ENCODE peak calls at places on chromosomes 1 and 21, in seven cellular contexts. One of them, this sample, is unnamed. For H3K9me3 and H3K27me3, the result is how much of the 10 kb centered on the place peaks cover.

GRCh38 chr1:84174051-84174556 is 30.0 kb downstream of the PRKACB start:
- DNase-seq in HAP-1: peak
- DNase-seq in fibroblast of lung: peak
- DNase-seq in AG04450: no peak
- DNase-seq in adrenal gland: no peak
- DNase-seq in lower lobe of right lung: no peak
- DNase-seq in esophagus muscularis mucosa: no peak
- DNase-seq in this sample: no peak

GRCh38 chr1:1325288-1326074 is 879 bp downstream of the CPTP start:
- DNase-seq in HAP-1: no peak
- DNase-seq in fibroblast of lung: no peak
- DNase-seq in AG04450: no peak
- DNase-seq in adrenal gland: peak
- DNase-seq in lower lobe of right lung: no peak
- DNase-seq in esophagus muscularis mucosa: no peak
- DNase-seq in this sample: no peak

GRCh38 chr1:230870916-230871315 is 2.6 kb upstream of the C1orf198 start:
- DNase-seq in HAP-1: no peak
- DNase-seq in fibroblast of lung: no peak
- DNase-seq in AG04450: no peak
- DNase-seq in adrenal gland: no peak
- DNase-seq in lower lobe of right lung: no peak
- DNase-seq in esophagus muscularis mucosa: no peak
- DNase-seq in this sample: no peak

GRCh38 chr1:12132078-12132477 is 34.7 kb upstream of the TNFRSF1B start:
- DNase-seq in HAP-1: no peak
- DNase-seq in fibroblast of lung: peak
- DNase-seq in AG04450: no peak
- DNase-seq in adrenal gland: no peak
- DNase-seq in lower lobe of right lung: no peak
- DNase-seq in esophagus muscularis mucosa: no peak
- DNase-seq in this sample: no peak

GRCh38 chr1:49765034-49765433 is 258.7 kb downstream of the AGBL4 start:
- DNase-seq in HAP-1: no peak
- DNase-seq in fibroblast of lung: no peak
- DNase-seq in AG04450: no peak
- DNase-seq in adrenal gland: no peak
- DNase-seq in lower lobe of right lung: no peak
- DNase-seq in esophagus muscularis mucosa: no peak
- DNase-seq in this sample: no peak

GRCh38 chr1:192575499-192576189 is at the start of gene RGS1:
- DNase-seq in HAP-1: no peak
- DNase-seq in fibroblast of lung: no peak
- DNase-seq in AG04450: no peak
- DNase-seq in adrenal gland: no peak
- DNase-seq in lower lobe of right lung: peak
- DNase-seq in esophagus muscularis mucosa: no peak
- DNase-seq in this sample: peak

GRCh38 chr21:28805885-28806284 is 186.8 kb downstream of the LTN1 start:
- DNase-seq in HAP-1: no peak
- DNase-seq in fibroblast of lung: peak
- DNase-seq in AG04450: peak
- DNase-seq in adrenal gland: no peak
- DNase-seq in lower lobe of right lung: no peak
- DNase-seq in esophagus muscularis mucosa: no peak
- DNase-seq in this sample: no peak

GRCh38 chr1:230423936-230424335 is 2.2 kb downstream of the PGBD5 start:
- DNase-seq in HAP-1: no peak
- DNase-seq in fibroblast of lung: no peak
- DNase-seq in AG04450: no peak
- DNase-seq in adrenal gland: no peak
- DNase-seq in lower lobe of right lung: no peak
- DNase-seq in esophagus muscularis mucosa: peak
- DNase-seq in this sample: no peak

GRCh38 chr1:159974350-159974965 is 20.4 kb upstream of the SLAMF9 start:
- DNase-seq in HAP-1: no peak
- DNase-seq in fibroblast of lung: no peak
- DNase-seq in AG04450: no peak
- DNase-seq in adrenal gland: no peak
- DNase-seq in lower lobe of right lung: no peak
- DNase-seq in esophagus muscularis mucosa: peak
- DNase-seq in this sample: no peak

GRCh38 chr1:80047791-80048190 is 1041.3 kb upstream of the ADGRL4 start:
- DNase-seq in HAP-1: no peak
- DNase-seq in fibroblast of lung: peak
- DNase-seq in AG04450: no peak
- DNase-seq in adrenal gland: no peak
- DNase-seq in lower lobe of right lung: no peak
- DNase-seq in esophagus muscularis mucosa: no peak
- DNase-seq in this sample: no peak

GRCh38 chr1:89607888-89608626 is 24.9 kb upstream of the LRRC8C start:
- DNase-seq in HAP-1: no peak
- DNase-seq in fibroblast of lung: peak
- DNase-seq in AG04450: no peak
- DNase-seq in adrenal gland: peak
- DNase-seq in lower lobe of right lung: no peak
- DNase-seq in esophagus muscularis mucosa: no peak
- DNase-seq in this sample: peak

GRCh38 chr1:58885998-58886397 is 102.2 kb upstream of the JUN start:
- DNase-seq in HAP-1: no peak
- DNase-seq in fibroblast of lung: peak
- DNase-seq in AG04450: no peak
- DNase-seq in adrenal gland: no peak
- DNase-seq in lower lobe of right lung: no peak
- DNase-seq in esophagus muscularis mucosa: no peak
- DNase-seq in this sample: peak

GRCh38 chr1:8987881-8988617 is 38.2 kb downstream of the SLC2A7 start:
- DNase-seq in HAP-1: no peak
- DNase-seq in fibroblast of lung: peak
- DNase-seq in AG04450: no peak
- DNase-seq in adrenal gland: no peak
- DNase-seq in lower lobe of right lung: peak
- DNase-seq in esophagus muscularis mucosa: no peak
- DNase-seq in this sample: peak

GRCh38 chr1:239952348-239953307 is 139.1 kb upstream of the FMN2 start:
- DNase-seq in HAP-1: no peak
- DNase-seq in fibroblast of lung: no peak
- DNase-seq in AG04450: no peak
- DNase-seq in adrenal gland: no peak
- DNase-seq in lower lobe of right lung: no peak
- DNase-seq in esophagus muscularis mucosa: no peak
- DNase-seq in this sample: no peak

GRCh38 chr1:55490556-55490955 is 275.4 kb upstream of the USP24 start:
- DNase-seq in HAP-1: no peak
- DNase-seq in fibroblast of lung: peak
- DNase-seq in AG04450: no peak
- DNase-seq in adrenal gland: no peak
- DNase-seq in lower lobe of right lung: no peak
- DNase-seq in esophagus muscularis mucosa: no peak
- DNase-seq in this sample: no peak

GRCh38 chr21:42401164-42401563 is 2.5 kb upstream of the UBASH3A start:
- DNase-seq in HAP-1: no peak
- DNase-seq in fibroblast of lung: peak
- DNase-seq in AG04450: no peak
- DNase-seq in adrenal gland: no peak
- DNase-seq in lower lobe of right lung: no peak
- DNase-seq in esophagus muscularis mucosa: no peak
- DNase-seq in this sample: no peak

GRCh38 chr1:197908695-197909336 is 6.4 kb downstream of the C1orf53 start:
- DNase-seq in HAP-1: peak
- DNase-seq in fibroblast of lung: no peak
- DNase-seq in AG04450: no peak
- DNase-seq in adrenal gland: no peak
- DNase-seq in lower lobe of right lung: no peak
- DNase-seq in esophagus muscularis mucosa: no peak
- DNase-seq in this sample: no peak

GRCh38 chr1:180415985-180416633 is 86.3 kb downstream of the ACBD6 start:
- DNase-seq in HAP-1: peak
- DNase-seq in fibroblast of lung: peak
- DNase-seq in AG04450: no peak
- DNase-seq in adrenal gland: no peak
- DNase-seq in lower lobe of right lung: no peak
- DNase-seq in esophagus muscularis mucosa: no peak
- DNase-seq in this sample: peak

GRCh38 chr1:6869002-6869380 is 83.7 kb downstream of the CAMTA1 start:
- DNase-seq in HAP-1: peak
- DNase-seq in fibroblast of lung: no peak
- DNase-seq in AG04450: no peak
- DNase-seq in adrenal gland: no peak
- DNase-seq in lower lobe of right lung: no peak
- DNase-seq in esophagus muscularis mucosa: no peak
- DNase-seq in this sample: no peak

GRCh38 chr1:91609571-91609970 is 108.9 kb downstream of the CDC7 start:
- DNase-seq in HAP-1: no peak
- DNase-seq in fibroblast of lung: peak
- DNase-seq in AG04450: peak
- DNase-seq in adrenal gland: no peak
- DNase-seq in lower lobe of right lung: no peak
- DNase-seq in esophagus muscularis mucosa: peak
- DNase-seq in this sample: no peak

GRCh38 chr1:32729254-32730046 is 26.9 kb upstream of the SYNC start:
- DNase-seq in HAP-1: no peak
- DNase-seq in fibroblast of lung: no peak
- DNase-seq in AG04450: no peak
- DNase-seq in adrenal gland: no peak
- DNase-seq in lower lobe of right lung: no peak
- DNase-seq in esophagus muscularis mucosa: no peak
- DNase-seq in this sample: no peak

GRCh38 chr1:233998926-233999325 is 94.5 kb downstream of the SLC35F3 start:
- DNase-seq in HAP-1: no peak
- DNase-seq in fibroblast of lung: no peak
- DNase-seq in AG04450: no peak
- DNase-seq in adrenal gland: no peak
- DNase-seq in lower lobe of right lung: no peak
- DNase-seq in esophagus muscularis mucosa: no peak
- DNase-seq in this sample: no peak

DNA sequence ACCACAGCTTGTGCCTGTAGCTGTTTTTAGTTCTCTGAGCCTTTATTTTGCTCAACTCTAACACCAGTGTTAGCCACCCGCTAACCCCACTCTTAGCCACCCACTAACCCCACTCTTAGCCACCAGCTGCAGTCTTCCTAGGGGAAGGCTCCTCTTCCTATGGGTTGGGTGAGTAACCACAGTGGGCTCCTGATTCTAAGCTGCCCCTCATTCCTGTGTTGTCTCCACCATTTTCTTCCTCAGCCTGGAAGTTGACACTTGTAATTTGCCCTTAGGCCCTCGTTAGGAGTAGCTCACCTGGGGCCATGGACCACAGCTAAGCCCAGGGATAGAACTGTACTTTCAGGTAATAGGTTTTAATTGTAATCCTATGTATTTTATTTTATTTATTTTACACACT is 782.9 kb upstream of the TPTE start:
- DNase-seq in HAP-1: no peak
- DNase-seq in fibroblast of lung: no peak
- DNase-seq in AG04450: no peak
- DNase-seq in adrenal gland: no peak
- DNase-seq in lower lobe of right lung: no peak
- DNase-seq in esophagus muscularis mucosa: peak
- DNase-seq in this sample: no peak
- H3K9me3 ChIP-seq in HAP-1: under half
- H3K9me3 ChIP-seq in fibroblast of lung: under half
- H3K9me3 ChIP-seq in AG04450: half or more
- H3K9me3 ChIP-seq in adrenal gland: under half
- H3K9me3 ChIP-seq in lower lobe of right lung: under half
- H3K9me3 ChIP-seq in esophagus muscularis mucosa: under half
- H3K9me3 ChIP-seq in this sample: under half

GRCh38 chr1:154318386-154318785 is 2.5 kb upstream of the AQP10 start:
- DNase-seq in HAP-1: no peak
- DNase-seq in fibroblast of lung: no peak
- DNase-seq in AG04450: no peak
- DNase-seq in adrenal gland: no peak
- DNase-seq in lower lobe of right lung: no peak
- DNase-seq in esophagus muscularis mucosa: no peak
- DNase-seq in this sample: no peak
- H3K27me3 ChIP-seq in HAP-1: under half
- H3K27me3 ChIP-seq in fibroblast of lung: under half
- H3K27me3 ChIP-seq in AG04450: under half
- H3K27me3 ChIP-seq in adrenal gland: under half
- H3K27me3 ChIP-seq in lower lobe of right lung: under half
- H3K27me3 ChIP-seq in esophagus muscularis mucosa: under half
- H3K27me3 ChIP-seq in this sample: under half

GRCh38 chr1:174322202-174322862 is 125.4 kb upstream of the GPR52 start:
- DNase-seq in HAP-1: no peak
- DNase-seq in fibroblast of lung: no peak
- DNase-seq in AG04450: no peak
- DNase-seq in adrenal gland: no peak
- DNase-seq in lower lobe of right lung: no peak
- DNase-seq in esophagus muscularis mucosa: no peak
- DNase-seq in this sample: no peak

GRCh38 chr1:174326278-174326677 is 121.5 kb upstream of the GPR52 start:
- DNase-seq in HAP-1: no peak
- DNase-seq in fibroblast of lung: no peak
- DNase-seq in AG04450: no peak
- DNase-seq in adrenal gland: no peak
- DNase-seq in lower lobe of right lung: no peak
- DNase-seq in esophagus muscularis mucosa: no peak
- DNase-seq in this sample: no peak

GRCh38 chr1:174324493-174324892 is 123.3 kb upstream of the GPR52 start:
- DNase-seq in HAP-1: no peak
- DNase-seq in fibroblast of lung: no peak
- DNase-seq in AG04450: no peak
- DNase-seq in adrenal gland: no peak
- DNase-seq in lower lobe of right lung: no peak
- DNase-seq in esophagus muscularis mucosa: no peak
- DNase-seq in this sample: no peak

DNA sequence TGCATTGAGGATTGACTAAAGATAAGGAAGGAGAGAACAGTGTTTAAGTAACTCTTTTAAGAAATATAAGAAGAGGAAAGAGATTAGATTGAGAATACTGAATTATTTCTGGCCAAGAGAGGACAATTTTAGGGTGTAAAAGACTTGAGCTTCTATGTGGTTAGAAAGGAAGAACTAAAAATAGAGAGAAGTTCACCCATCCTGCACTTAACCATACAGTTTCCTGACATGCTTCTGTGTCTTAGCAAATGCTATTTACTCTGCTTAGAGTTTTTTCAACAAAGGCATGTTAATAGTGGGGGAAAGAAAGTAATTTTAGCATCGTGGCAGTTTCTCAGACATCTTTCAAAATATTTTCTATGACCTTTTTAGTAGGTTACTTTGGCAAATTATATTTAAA is 122.8 kb upstream of the GPR52 start:
- DNase-seq in HAP-1: no peak
- DNase-seq in fibroblast of lung: no peak
- DNase-seq in AG04450: no peak
- DNase-seq in adrenal gland: no peak
- DNase-seq in lower lobe of right lung: no peak
- DNase-seq in esophagus muscularis mucosa: no peak
- DNase-seq in this sample: no peak
- H3K9me3 ChIP-seq in HAP-1: under half
- H3K9me3 ChIP-seq in fibroblast of lung: under half
- H3K9me3 ChIP-seq in AG04450: under half
- H3K9me3 ChIP-seq in adrenal gland: under half
- H3K9me3 ChIP-seq in lower lobe of right lung: under half
- H3K9me3 ChIP-seq in esophagus muscularis mucosa: under half
- H3K9me3 ChIP-seq in this sample: under half

DNA sequence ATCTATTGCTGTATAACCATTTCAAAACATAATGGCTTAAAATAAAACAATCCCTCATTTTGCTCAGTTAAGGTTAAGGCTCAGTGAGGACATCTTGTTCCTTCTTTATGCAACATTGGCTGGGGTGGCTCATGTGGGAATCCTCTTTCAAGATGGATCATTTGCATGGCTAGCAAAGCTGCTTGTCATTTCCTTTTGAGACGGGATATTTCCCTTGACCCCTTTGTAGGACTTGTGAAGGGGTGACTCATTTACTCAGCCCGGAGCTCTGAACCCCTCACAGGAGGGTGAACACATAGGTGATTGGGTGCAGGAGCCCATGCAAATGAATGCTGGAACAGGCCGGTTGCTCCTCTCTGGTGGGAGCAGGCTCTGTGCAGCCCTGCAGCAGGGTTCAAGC is 15.9 kb upstream of the C8A start:
- DNase-seq in HAP-1: no peak
- DNase-seq in fibroblast of lung: peak
- DNase-seq in AG04450: no peak
- DNase-seq in adrenal gland: no peak
- DNase-seq in lower lobe of right lung: no peak
- DNase-seq in esophagus muscularis mucosa: no peak
- DNase-seq in this sample: no peak
- H3K27me3 ChIP-seq in HAP-1: under half
- H3K27me3 ChIP-seq in fibroblast of lung: under half
- H3K27me3 ChIP-seq in AG04450: under half
- H3K27me3 ChIP-seq in adrenal gland: under half
- H3K27me3 ChIP-seq in lower lobe of right lung: under half
- H3K27me3 ChIP-seq in esophagus muscularis mucosa: under half
- H3K27me3 ChIP-seq in this sample: under half

This sample was measured in CD4-positive, alpha-beta memory T cell.